ENCODE peak calls at places on chromosome 1, in ten cellular contexts. B is fibroblast of lung, R is left lung, W is small intestine, G is mammary epithelial cell, E is GM23248, Y is body of pancreas, P is adrenal gland, N is SJSA1, K is pancreas. X is an unnamed sample.

GRCh38 chr1:84103197-84103992 is 40.7 kb upstream of the PRKACB start:
- DNase-seq in B (peak; percentile 92), R (no peak), W (peak; percentile 53), G (peak; percentile 83), E (peak; percentile 93), Y (peak; percentile 56), P (peak; percentile 71), N (peak; percentile 62), K (no peak), X (peak; percentile 64)

GRCh38 chr1:222034790-222035189 is 292.9 kb upstream of the DUSP10 start:
- DNase-seq in B (peak; percentile 45), R (no peak), W (no peak), G (no peak), E (no peak), Y (no peak), P (no peak), N (no peak), K (no peak), X (no peak)

GRCh38 chr1:170594227-170594626 is 62.3 kb downstream of the GORAB start:
- DNase-seq in B (no peak), R (no peak), W (no peak), G (no peak), E (peak; percentile 34), Y (no peak), P (no peak), N (no peak), K (no peak), X (no peak)

GRCh38 chr1:52634111-52634510 is 1.1 kb downstream of the SHISAL2A start:
- DNase-seq in B (no peak), R (no peak), W (no peak), G (no peak), E (no peak), Y (no peak), P (no peak), N (no peak), K (no peak), X (no peak)

GRCh38 chr1:161487483-161487827 is 17.8 kb upstream of the FCGR2A start:
- DNase-seq in B (peak; percentile 39), R (no peak), W (no peak), G (peak; percentile 71), E (peak; percentile 89), Y (peak; percentile 19), P (peak; percentile 46), N (no peak), K (no peak), X (peak; percentile 80)

GRCh38 chr1:201007481-201007880 is 16.0 kb downstream of the KIF21B start:
- DNase-seq in B (no peak), R (no peak), W (no peak), G (no peak), E (no peak), Y (no peak), P (no peak), N (no peak), K (no peak), X (no peak)

GRCh38 chr1:108049083-108049819 is 84.3 kb upstream of the VAV3 start:
- DNase-seq in B (no peak), R (no peak), W (no peak), G (peak; percentile 12), E (peak; percentile 61), Y (no peak), P (peak; percentile 23), N (peak; percentile 10), K (no peak), X (peak; percentile 73)

GRCh38 chr1:205811660-205812059 is 1.3 kb downstream of the SLC41A1 start:
- DNase-seq in B (peak; percentile 16), R (no peak), W (no peak), G (no peak), E (peak; percentile 42), Y (peak; percentile 62), P (peak; percentile 86), N (no peak), K (no peak), X (no peak)

GRCh38 chr1:243495442-243496172 is 239.8 kb downstream of the SDCCAG8 start:
- DNase-seq in B (peak; percentile 81), R (no peak), W (no peak), G (no peak), E (peak; percentile 80), Y (no peak), P (no peak), N (no peak), K (no peak), X (peak; percentile 51)

GRCh38 chr1:206419250-206419649 is 51.0 kb upstream of the IKBKE start:
- DNase-seq in B (no peak), R (no peak), W (peak; percentile 86), G (peak; percentile 41), E (peak; percentile 34), Y (no peak), P (no peak), N (no peak), K (no peak), X (no peak)

GRCh38 chr1:100299521-100300222 is 33.7 kb downstream of the RTCA start:
- DNase-seq in B (no peak), R (no peak), W (no peak), G (no peak), E (no peak), Y (no peak), P (no peak), N (no peak), K (no peak), X (no peak)

GRCh38 chr1:12345350-12346217 is 115.8 kb downstream of the VPS13D start:
- DNase-seq in B (no peak), R (no peak), W (peak; percentile 17), G (no peak), E (no peak), Y (no peak), P (no peak), N (no peak), K (no peak), X (no peak)

GRCh38 chr1:32291145-32291707 is 657 bp upstream of the HDAC1 start:
- DNase-seq in B (no peak), R (no peak), W (peak; percentile 60), G (peak; percentile 61), E (peak; percentile 72), Y (no peak), P (no peak), N (peak; percentile 55), K (no peak), X (no peak)

DNA sequence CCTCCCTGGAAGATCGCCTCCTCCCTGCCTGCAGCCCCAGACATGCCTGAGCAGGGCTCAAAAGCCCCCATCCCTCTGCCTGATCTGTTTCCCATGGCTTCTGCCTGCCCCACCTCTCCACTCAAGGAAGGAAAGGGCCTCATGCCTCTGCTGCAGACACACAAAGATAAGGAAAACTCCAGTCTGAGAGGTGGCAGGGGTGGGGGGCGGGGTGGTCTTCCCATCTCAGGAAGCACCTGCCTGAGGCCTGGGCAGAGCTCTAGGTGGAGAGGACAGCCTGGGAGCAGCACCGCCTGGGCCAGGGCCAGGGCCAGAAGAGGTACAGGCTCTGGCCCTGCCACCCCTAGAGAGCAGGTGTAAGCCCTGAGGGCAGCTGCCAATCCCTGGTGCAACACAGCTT is 4.1 kb upstream of the GJB3 start:
- DNase-seq in B (no peak), R (peak; percentile 44), W (no peak), G (no peak), E (no peak), Y (no peak), P (no peak), N (no peak), K (no peak), X (no peak)
- H3K4me1 ChIP-seq in B (no peaks in the 10 kb centered on the region), R (no peaks in the 10 kb centered on the region), W (no peaks in the 10 kb centered on the region), G (peaks cover 27% of the 10 kb centered on the region), E (no peaks in the 10 kb centered on the region), Y (peaks cover 12% of the 10 kb centered on the region), P (peaks cover 9% of the 10 kb centered on the region), N (peaks cover 5% of the 10 kb centered on the region), K (peaks cover 7% of the 10 kb centered on the region), X (no peaks in the 10 kb centered on the region)

GRCh38 chr1:207751790-207752455 is at the start of gene CD46:
- DNase-seq in B (peak; percentile 89), R (peak; percentile 96), W (peak; percentile 98), G (peak; percentile 97), E (peak; percentile 97), Y (peak; percentile 98), P (peak; percentile 98), N (peak; percentile 91), K (peak; percentile 97), X (peak; percentile 98)

GRCh38 chr1:207753611-207754010 is 1.8 kb downstream of the CD46 start:
- DNase-seq in B (no peak), R (no peak), W (no peak), G (no peak), E (no peak), Y (no peak), P (no peak), N (no peak), K (no peak), X (no peak)

GRCh38 chr1:207752456-207753132 is 740 bp downstream of the CD46 start:
- DNase-seq in B (peak; percentile 20), R (peak; percentile 85), W (peak; percentile 86), G (peak; percentile 62), E (peak; percentile 49), Y (peak; percentile 60), P (peak; percentile 59), N (no peak), K (peak; percentile 74), X (no peak)

GRCh38 chr1:207748737-207749528 is 2.9 kb upstream of the CD46 start:
- DNase-seq in B (no peak), R (no peak), W (peak; percentile 40), G (peak; percentile 47), E (no peak), Y (no peak), P (no peak), N (no peak), K (no peak), X (no peak)

GRCh38 chr1:207750901-207751300 is 953 bp upstream of the CD46 start:
- DNase-seq in B (no peak), R (no peak), W (peak; percentile 37), G (peak; percentile 13), E (peak; percentile 1), Y (no peak), P (no peak), N (no peak), K (no peak), X (no peak)
- H3K4me1 ChIP-seq in B (peaks cover 6% of the 10 kb centered on the region), R (peaks cover 56% of the 10 kb centered on the region), W (peaks cover 8% of the 10 kb centered on the region), G (peaks cover 43% of the 10 kb centered on the region), E (peaks cover 26% of the 10 kb centered on the region), Y (peaks cover 60% of the 10 kb centered on the region), P (peaks cover 44% of the 10 kb centered on the region), N (peaks cover 13% of the 10 kb centered on the region), K (peaks cover 9% of the 10 kb centered on the region), X (peaks cover 4% of the 10 kb centered on the region)

GRCh38 chr1:3348196-3348865 is 106.1 kb upstream of the ARHGEF16 start:
- DNase-seq in B (no peak), R (no peak), W (no peak), G (no peak), E (no peak), Y (no peak), P (no peak), N (no peak), K (no peak), X (no peak)
- H3K4me1 ChIP-seq in B (no peaks in the 10 kb centered on the region), R (no peaks in the 10 kb centered on the region), W (peaks cover 3% of the 10 kb centered on the region), G (no peaks in the 10 kb centered on the region), E (peaks cover 8% of the 10 kb centered on the region), Y (peaks cover 68% of the 10 kb centered on the region), P (peaks cover 22% of the 10 kb centered on the region), N (no peaks in the 10 kb centered on the region), K (peaks cover 10% of the 10 kb centered on the region), X (no peaks in the 10 kb centered on the region)

DNA sequence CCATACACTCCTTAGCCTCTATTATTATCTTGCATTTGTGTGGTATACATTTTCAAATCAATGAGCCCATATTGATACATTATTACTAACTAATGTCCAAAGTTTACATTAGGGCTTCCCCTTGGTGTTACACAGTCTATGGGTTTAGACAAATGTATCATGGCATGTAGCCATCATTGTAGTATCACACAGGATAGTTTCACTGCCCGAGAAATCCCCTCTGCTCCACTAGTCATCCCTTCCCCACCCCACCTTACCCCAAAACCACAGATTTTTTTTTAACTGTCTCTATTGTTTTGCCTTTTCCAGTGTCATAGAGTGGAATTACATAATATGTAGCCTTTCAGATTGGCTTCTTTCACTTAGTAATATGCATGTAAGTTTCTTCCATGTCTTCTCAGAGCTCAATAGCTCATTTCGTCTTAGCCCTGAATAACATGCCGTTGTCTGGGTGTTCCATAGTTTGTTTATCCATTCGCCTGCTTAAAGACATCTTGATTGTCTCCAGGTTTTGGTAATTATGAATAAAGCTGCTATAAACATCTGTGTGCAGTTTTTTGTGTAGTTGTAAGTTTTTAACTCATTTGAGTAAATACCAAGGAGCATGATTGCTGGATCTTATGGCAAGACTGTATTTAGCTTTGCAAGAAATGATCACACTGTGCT is 86.4 kb upstream of the LYST start:
- DNase-seq in B (no peak), R (no peak), W (no peak), G (peak; percentile 88), E (no peak), Y (no peak), P (no peak), N (peak; percentile 80), K (no peak), X (no peak)
- H3K4me1 ChIP-seq in B (no peaks in the 10 kb centered on the region), R (peaks cover 61% of the 10 kb centered on the region), W (peaks cover 2% of the 10 kb centered on the region), G (peaks cover 24% of the 10 kb centered on the region), E (peaks cover 9% of the 10 kb centered on the region), Y (no peaks in the 10 kb centered on the region), P (no peaks in the 10 kb centered on the region), N (peaks cover 28% of the 10 kb centered on the region), K (no peaks in the 10 kb centered on the region), X (peaks cover 2% of the 10 kb centered on the region)

X was measured in aorta.